ENCODE peak calls at places on chromosomes 7 and 10, in ten cellular contexts. Z, I, H, K, R, N, J, G, W and B are unnamed samples.
A peak's percentile ranks its signal among the peaks of the same experiment; 100 is the strongest.

GRCh38 chr10:48511855-48512191 is 93.0 kb downstream of the ARHGAP22 start:
- DNase-seq in N (no peak), H (no peak), R (no peak), J (no peak), G (no peak), Z (no peak), W (no peak), I (no peak), K (no peak), B (no peak)

GRCh38 chr10:72020914-72021754 is 56.9 kb downstream of the CHST3 start:
- DNase-seq in R (no peak), Z (no peak), G (no peak), J (no peak), H (no peak), K (no peak), N (no peak), W (no peak), I (no peak), B (no peak)

GRCh38 chr7:116674508-116675173 is 2.6 kb downstream of the MET start:
- DNase-seq in R (no peak), J (no peak), G (peak; percentile 42), I (no peak), W (no peak), N (no peak), K (no peak), Z (no peak), H (no peak), B (no peak)

GRCh38 chr7:93715234-93715633 is 140.7 kb upstream of the CALCR start:
- DNase-seq in N (no peak), H (no peak), K (peak; percentile 48), J (peak; percentile 79), Z (no peak), R (no peak), I (no peak), G (peak; percentile 54), W (peak; percentile 18), B (no peak)

GRCh38 chr7:78296036-78296435 is 497.5 kb downstream of the PHTF2 start:
- DNase-seq in R (no peak), W (no peak), J (no peak), Z (no peak), H (no peak), N (no peak), G (peak; percentile 22), I (no peak), K (no peak), B (no peak)

GRCh38 chr10:132611026-132611910 is 73.7 kb downstream of the INPP5A start:
- DNase-seq in W (no peak), R (no peak), K (no peak), Z (no peak), I (no peak), N (no peak), H (no peak), G (no peak), J (no peak), B (no peak)

GRCh38 chr7:156612930-156613329 is 27.6 kb upstream of the RNF32 start:
- DNase-seq in K (no peak), R (peak; percentile 69), J (no peak), W (no peak), G (no peak), N (peak; percentile 63), I (no peak), H (peak; percentile 54), Z (no peak), B (no peak)

GRCh38 chr10:51643734-51644133 is 55.7 kb downstream of the CSTF2T start:
- DNase-seq in K (no peak), J (no peak), I (no peak), H (no peak), W (no peak), G (no peak), N (no peak), R (no peak), Z (no peak), B (no peak)

GRCh38 chr7:141697211-141697871 is 4.6 kb downstream of the DENND11 start:
- DNase-seq in Z (no peak), R (no peak), I (peak; percentile 83), K (no peak), W (no peak), H (no peak), J (no peak), G (peak; percentile 37), N (no peak), B (no peak)

GRCh38 chr7:5001003-5001402 is 42.0 kb upstream of the MMD2 start:
- DNase-seq in I (no peak), N (no peak), Z (no peak), J (no peak), H (no peak), G (no peak), W (no peak), K (no peak), R (no peak), B (no peak)